ENCODE peak calls at places on chromosomes 2 and 18, in seven cellular contexts. One of them, this sample, is unnamed.

GRCh38 chr2:26657265-26657664 is 16.1 kb upstream of the CIB4 start:
- DNase-seq in ELR: no peak
- DNase-seq in fibroblast of the aortic adventitia: no peak
- DNase-seq in anterior cingulate cortex: no peak
- DNase-seq in naive B cell: no peak
- DNase-seq in heart left ventricle: no peak
- DNase-seq in activated CD4-positive, alpha-beta T cell treated with anti-CD3 and anti-CD28 coated beads, Interleukin-2, amount 50 U/mL, for 4 hours: no peak
- DNase-seq in this sample: no peak

GRCh38 chr2:9065901-9066300 is 62.4 kb upstream of the MBOAT2 start:
- DNase-seq in ELR: no peak
- DNase-seq in fibroblast of the aortic adventitia: no peak
- DNase-seq in anterior cingulate cortex: no peak
- DNase-seq in naive B cell: no peak
- DNase-seq in heart left ventricle: no peak
- DNase-seq in activated CD4-positive, alpha-beta T cell treated with anti-CD3 and anti-CD28 coated beads, Interleukin-2, amount 50 U/mL, for 4 hours: no peak
- DNase-seq in this sample: no peak

GRCh38 chr2:29000481-29000880 is 19.4 kb downstream of the TOGARAM2 start:
- DNase-seq in ELR: no peak
- DNase-seq in fibroblast of the aortic adventitia: no peak
- DNase-seq in anterior cingulate cortex: peak; percentile 42
- DNase-seq in naive B cell: peak; percentile 66
- DNase-seq in heart left ventricle: peak; percentile 68
- DNase-seq in activated CD4-positive, alpha-beta T cell treated with anti-CD3 and anti-CD28 coated beads, Interleukin-2, amount 50 U/mL, for 4 hours: no peak
- DNase-seq in this sample: peak; percentile 35

GRCh38 chr2:231987088-231987788 is 25.7 kb downstream of the DIS3L2 start:
- DNase-seq in ELR: no peak
- DNase-seq in fibroblast of the aortic adventitia: peak; percentile 34
- DNase-seq in anterior cingulate cortex: no peak
- DNase-seq in naive B cell: no peak
- DNase-seq in heart left ventricle: peak; percentile 32
- DNase-seq in activated CD4-positive, alpha-beta T cell treated with anti-CD3 and anti-CD28 coated beads, Interleukin-2, amount 50 U/mL, for 4 hours: no peak
- DNase-seq in this sample: no peak

GRCh38 chr2:85888020-85888744 is 608 bp downstream of the ST3GAL5 start:
- DNase-seq in ELR: peak; percentile 46
- DNase-seq in fibroblast of the aortic adventitia: peak; percentile 42
- DNase-seq in anterior cingulate cortex: no peak
- DNase-seq in naive B cell: no peak
- DNase-seq in heart left ventricle: peak; percentile 42
- DNase-seq in activated CD4-positive, alpha-beta T cell treated with anti-CD3 and anti-CD28 coated beads, Interleukin-2, amount 50 U/mL, for 4 hours: no peak
- DNase-seq in this sample: peak; percentile 40

GRCh38 chr2:113858764-113859163 is 31.1 kb upstream of the ACTR3 start:
- DNase-seq in ELR: peak; percentile 97
- DNase-seq in fibroblast of the aortic adventitia: peak; percentile 90
- DNase-seq in anterior cingulate cortex: no peak
- DNase-seq in naive B cell: no peak
- DNase-seq in heart left ventricle: no peak
- DNase-seq in activated CD4-positive, alpha-beta T cell treated with anti-CD3 and anti-CD28 coated beads, Interleukin-2, amount 50 U/mL, for 4 hours: no peak
- DNase-seq in this sample: no peak

GRCh38 chr18:76208632-76209308 is 286.3 kb downstream of the ZNF516 start:
- DNase-seq in ELR: no peak
- DNase-seq in fibroblast of the aortic adventitia: peak; percentile 4
- DNase-seq in anterior cingulate cortex: no peak
- DNase-seq in naive B cell: no peak
- DNase-seq in heart left ventricle: no peak
- DNase-seq in activated CD4-positive, alpha-beta T cell treated with anti-CD3 and anti-CD28 coated beads, Interleukin-2, amount 50 U/mL, for 4 hours: no peak
- DNase-seq in this sample: no peak

GRCh38 chr2:160890667-160891352 is 269.4 kb upstream of the TANK start:
- DNase-seq in ELR: no peak
- DNase-seq in fibroblast of the aortic adventitia: no peak
- DNase-seq in anterior cingulate cortex: no peak
- DNase-seq in naive B cell: no peak
- DNase-seq in heart left ventricle: no peak
- DNase-seq in activated CD4-positive, alpha-beta T cell treated with anti-CD3 and anti-CD28 coated beads, Interleukin-2, amount 50 U/mL, for 4 hours: no peak
- DNase-seq in this sample: no peak

GRCh38 chr18:41121116-41121826 is 833.8 kb upstream of the PIK3C3 start:
- DNase-seq in ELR: peak; percentile 70
- DNase-seq in fibroblast of the aortic adventitia: peak; percentile 50
- DNase-seq in anterior cingulate cortex: no peak
- DNase-seq in naive B cell: no peak
- DNase-seq in heart left ventricle: no peak
- DNase-seq in activated CD4-positive, alpha-beta T cell treated with anti-CD3 and anti-CD28 coated beads, Interleukin-2, amount 50 U/mL, for 4 hours: no peak
- DNase-seq in this sample: no peak

GRCh38 chr2:203252851-203253250 is 14.0 kb downstream of the CYP20A1 start:
- DNase-seq in ELR: no peak
- DNase-seq in fibroblast of the aortic adventitia: no peak
- DNase-seq in anterior cingulate cortex: no peak
- DNase-seq in naive B cell: no peak
- DNase-seq in heart left ventricle: no peak
- DNase-seq in activated CD4-positive, alpha-beta T cell treated with anti-CD3 and anti-CD28 coated beads, Interleukin-2, amount 50 U/mL, for 4 hours: no peak
- DNase-seq in this sample: no peak

GRCh38 chr18:48808476-48808875 is 142.3 kb downstream of the SMAD7 start:
- DNase-seq in ELR: no peak
- DNase-seq in fibroblast of the aortic adventitia: peak; percentile 47
- DNase-seq in anterior cingulate cortex: no peak
- DNase-seq in naive B cell: no peak
- DNase-seq in heart left ventricle: no peak
- DNase-seq in activated CD4-positive, alpha-beta T cell treated with anti-CD3 and anti-CD28 coated beads, Interleukin-2, amount 50 U/mL, for 4 hours: no peak
- DNase-seq in this sample: no peak

GRCh38 chr2:9126540-9126939 is 80.1 kb upstream of the ASAP2 start:
- DNase-seq in ELR: no peak
- DNase-seq in fibroblast of the aortic adventitia: no peak
- DNase-seq in anterior cingulate cortex: no peak
- DNase-seq in naive B cell: no peak
- DNase-seq in heart left ventricle: no peak
- DNase-seq in activated CD4-positive, alpha-beta T cell treated with anti-CD3 and anti-CD28 coated beads, Interleukin-2, amount 50 U/mL, for 4 hours: no peak
- DNase-seq in this sample: no peak

GRCh38 chr2:163341426-163341825 is 394.4 kb downstream of the FIGN start:
- DNase-seq in ELR: peak; percentile 56
- DNase-seq in fibroblast of the aortic adventitia: peak; percentile 48
- DNase-seq in anterior cingulate cortex: no peak
- DNase-seq in naive B cell: no peak
- DNase-seq in heart left ventricle: no peak
- DNase-seq in activated CD4-positive, alpha-beta T cell treated with anti-CD3 and anti-CD28 coated beads, Interleukin-2, amount 50 U/mL, for 4 hours: no peak
- DNase-seq in this sample: peak; percentile 2

GRCh38 chr18:9742588-9743131 is 34.6 kb downstream of the RAB31 start:
- DNase-seq in ELR: peak; percentile 69
- DNase-seq in fibroblast of the aortic adventitia: peak; percentile 45
- DNase-seq in anterior cingulate cortex: peak; percentile 23
- DNase-seq in naive B cell: no peak
- DNase-seq in heart left ventricle: no peak
- DNase-seq in activated CD4-positive, alpha-beta T cell treated with anti-CD3 and anti-CD28 coated beads, Interleukin-2, amount 50 U/mL, for 4 hours: no peak
- DNase-seq in this sample: no peak

GRCh38 chr18:61001138-61001537 is 332.1 kb upstream of the CDH20 start:
- DNase-seq in ELR: no peak
- DNase-seq in fibroblast of the aortic adventitia: no peak
- DNase-seq in anterior cingulate cortex: no peak
- DNase-seq in naive B cell: no peak
- DNase-seq in heart left ventricle: no peak
- DNase-seq in activated CD4-positive, alpha-beta T cell treated with anti-CD3 and anti-CD28 coated beads, Interleukin-2, amount 50 U/mL, for 4 hours: no peak
- DNase-seq in this sample: no peak

GRCh38 chr2:136243638-136244557 is 125.9 kb upstream of the CXCR4 start:
- DNase-seq in ELR: no peak
- DNase-seq in fibroblast of the aortic adventitia: no peak
- DNase-seq in anterior cingulate cortex: no peak
- DNase-seq in naive B cell: no peak
- DNase-seq in heart left ventricle: peak; percentile 35
- DNase-seq in activated CD4-positive, alpha-beta T cell treated with anti-CD3 and anti-CD28 coated beads, Interleukin-2, amount 50 U/mL, for 4 hours: no peak
- DNase-seq in this sample: peak; percentile 35

GRCh38 chr2:182618672-182619079 is 97.4 kb upstream of the DNAJC10 start:
- DNase-seq in ELR: peak; percentile 55
- DNase-seq in fibroblast of the aortic adventitia: peak; percentile 64
- DNase-seq in anterior cingulate cortex: no peak
- DNase-seq in naive B cell: no peak
- DNase-seq in heart left ventricle: no peak
- DNase-seq in activated CD4-positive, alpha-beta T cell treated with anti-CD3 and anti-CD28 coated beads, Interleukin-2, amount 50 U/mL, for 4 hours: no peak
- DNase-seq in this sample: no peak

GRCh38 chr2:207385903-207386302 is 143.9 kb upstream of the CREB1 start:
- DNase-seq in ELR: peak; percentile 78
- DNase-seq in fibroblast of the aortic adventitia: peak; percentile 75
- DNase-seq in anterior cingulate cortex: no peak
- DNase-seq in naive B cell: no peak
- DNase-seq in heart left ventricle: no peak
- DNase-seq in activated CD4-positive, alpha-beta T cell treated with anti-CD3 and anti-CD28 coated beads, Interleukin-2, amount 50 U/mL, for 4 hours: no peak
- DNase-seq in this sample: no peak

GRCh38 chr2:238235856-238236255 is 4.0 kb downstream of the HES6 start:
- DNase-seq in ELR: no peak
- DNase-seq in fibroblast of the aortic adventitia: no peak
- DNase-seq in anterior cingulate cortex: no peak
- DNase-seq in naive B cell: no peak
- DNase-seq in heart left ventricle: no peak
- DNase-seq in activated CD4-positive, alpha-beta T cell treated with anti-CD3 and anti-CD28 coated beads, Interleukin-2, amount 50 U/mL, for 4 hours: no peak
- DNase-seq in this sample: no peak

GRCh38 chr2:46914578-46915230 is 902 bp downstream of the MCFD2 start:
- DNase-seq in ELR: peak; percentile 37
- DNase-seq in fibroblast of the aortic adventitia: no peak
- DNase-seq in anterior cingulate cortex: no peak
- DNase-seq in naive B cell: no peak
- DNase-seq in heart left ventricle: no peak
- DNase-seq in activated CD4-positive, alpha-beta T cell treated with anti-CD3 and anti-CD28 coated beads, Interleukin-2, amount 50 U/mL, for 4 hours: no peak
- DNase-seq in this sample: no peak

GRCh38 chr2:108403494-108403893 is 25.7 kb downstream of the SULT1C4 start:
- DNase-seq in ELR: peak; percentile 87
- DNase-seq in fibroblast of the aortic adventitia: no peak
- DNase-seq in anterior cingulate cortex: no peak
- DNase-seq in naive B cell: no peak
- DNase-seq in heart left ventricle: no peak
- DNase-seq in activated CD4-positive, alpha-beta T cell treated with anti-CD3 and anti-CD28 coated beads, Interleukin-2, amount 50 U/mL, for 4 hours: no peak
- DNase-seq in this sample: no peak

GRCh38 chr2:172674034-172674967 is 61.3 kb upstream of the RAPGEF4 start:
- DNase-seq in ELR: no peak
- DNase-seq in fibroblast of the aortic adventitia: peak; percentile 24
- DNase-seq in anterior cingulate cortex: no peak
- DNase-seq in naive B cell: no peak
- DNase-seq in heart left ventricle: peak; percentile 45
- DNase-seq in activated CD4-positive, alpha-beta T cell treated with anti-CD3 and anti-CD28 coated beads, Interleukin-2, amount 50 U/mL, for 4 hours: peak; percentile 18
- DNase-seq in this sample: no peak

GRCh38 chr2:201985740-201986735 is 47.6 kb upstream of the FZD7 start:
- DNase-seq in ELR: peak; percentile 22
- DNase-seq in fibroblast of the aortic adventitia: no peak
- DNase-seq in anterior cingulate cortex: no peak
- DNase-seq in naive B cell: no peak
- DNase-seq in heart left ventricle: no peak
- DNase-seq in activated CD4-positive, alpha-beta T cell treated with anti-CD3 and anti-CD28 coated beads, Interleukin-2, amount 50 U/mL, for 4 hours: no peak
- DNase-seq in this sample: no peak

GRCh38 chr2:189865836-189866235 is 81.6 kb downstream of the PMS1 start:
- DNase-seq in ELR: no peak
- DNase-seq in fibroblast of the aortic adventitia: no peak
- DNase-seq in anterior cingulate cortex: no peak
- DNase-seq in naive B cell: no peak
- DNase-seq in heart left ventricle: no peak
- DNase-seq in activated CD4-positive, alpha-beta T cell treated with anti-CD3 and anti-CD28 coated beads, Interleukin-2, amount 50 U/mL, for 4 hours: no peak
- DNase-seq in this sample: peak; percentile 10

GRCh38 chr18:9354256-9354655 is 19.7 kb downstream of the TWSG1 start:
- DNase-seq in ELR: no peak
- DNase-seq in fibroblast of the aortic adventitia: peak; percentile 20
- DNase-seq in anterior cingulate cortex: no peak
- DNase-seq in naive B cell: no peak
- DNase-seq in heart left ventricle: no peak
- DNase-seq in activated CD4-positive, alpha-beta T cell treated with anti-CD3 and anti-CD28 coated beads, Interleukin-2, amount 50 U/mL, for 4 hours: no peak
- DNase-seq in this sample: no peak

GRCh38 chr2:50808694-50809093 is 223.2 kb downstream of the NRXN1 start:
- DNase-seq in ELR: no peak
- DNase-seq in fibroblast of the aortic adventitia: no peak
- DNase-seq in anterior cingulate cortex: no peak
- DNase-seq in naive B cell: no peak
- DNase-seq in heart left ventricle: no peak
- DNase-seq in activated CD4-positive, alpha-beta T cell treated with anti-CD3 and anti-CD28 coated beads, Interleukin-2, amount 50 U/mL, for 4 hours: no peak
- DNase-seq in this sample: no peak

GRCh38 chr18:77397056-77397455 is 147.4 kb downstream of the GALR1 start:
- DNase-seq in ELR: no peak
- DNase-seq in fibroblast of the aortic adventitia: no peak
- DNase-seq in anterior cingulate cortex: no peak
- DNase-seq in naive B cell: no peak
- DNase-seq in heart left ventricle: no peak
- DNase-seq in activated CD4-positive, alpha-beta T cell treated with anti-CD3 and anti-CD28 coated beads, Interleukin-2, amount 50 U/mL, for 4 hours: no peak
- DNase-seq in this sample: no peak

GRCh38 chr18:22544626-22545025 is 126.9 kb upstream of the CTAGE1 start:
- DNase-seq in ELR: no peak
- DNase-seq in fibroblast of the aortic adventitia: peak; percentile 51
- DNase-seq in anterior cingulate cortex: no peak
- DNase-seq in naive B cell: no peak
- DNase-seq in heart left ventricle: no peak
- DNase-seq in activated CD4-positive, alpha-beta T cell treated with anti-CD3 and anti-CD28 coated beads, Interleukin-2, amount 50 U/mL, for 4 hours: no peak
- DNase-seq in this sample: no peak

GRCh38 chr2:229044581-229044980 is 226.5 kb downstream of the PID1 start:
- DNase-seq in ELR: peak; percentile 68
- DNase-seq in fibroblast of the aortic adventitia: peak; percentile 27
- DNase-seq in anterior cingulate cortex: no peak
- DNase-seq in naive B cell: no peak
- DNase-seq in heart left ventricle: no peak
- DNase-seq in activated CD4-positive, alpha-beta T cell treated with anti-CD3 and anti-CD28 coated beads, Interleukin-2, amount 50 U/mL, for 4 hours: no peak
- DNase-seq in this sample: no peak

GRCh38 chr2:168311265-168311925 is 64.0 kb upstream of the STK39 start:
- DNase-seq in ELR: no peak
- DNase-seq in fibroblast of the aortic adventitia: no peak
- DNase-seq in anterior cingulate cortex: no peak
- DNase-seq in naive B cell: no peak
- DNase-seq in heart left ventricle: no peak
- DNase-seq in activated CD4-positive, alpha-beta T cell treated with anti-CD3 and anti-CD28 coated beads, Interleukin-2, amount 50 U/mL, for 4 hours: no peak
- DNase-seq in this sample: no peak

GRCh38 chr2:134335601-134336000 is 81.7 kb downstream of the MGAT5 start:
- DNase-seq in ELR: no peak
- DNase-seq in fibroblast of the aortic adventitia: no peak
- DNase-seq in anterior cingulate cortex: no peak
- DNase-seq in naive B cell: no peak
- DNase-seq in heart left ventricle: no peak
- DNase-seq in activated CD4-positive, alpha-beta T cell treated with anti-CD3 and anti-CD28 coated beads, Interleukin-2, amount 50 U/mL, for 4 hours: no peak
- DNase-seq in this sample: no peak

GRCh38 chr2:9975805-9976447 is 24.4 kb downstream of the GRHL1 start:
- DNase-seq in ELR: peak; percentile 97
- DNase-seq in fibroblast of the aortic adventitia: peak; percentile 98
- DNase-seq in anterior cingulate cortex: no peak
- DNase-seq in naive B cell: no peak
- DNase-seq in heart left ventricle: no peak
- DNase-seq in activated CD4-positive, alpha-beta T cell treated with anti-CD3 and anti-CD28 coated beads, Interleukin-2, amount 50 U/mL, for 4 hours: no peak
- DNase-seq in this sample: no peak

GRCh38 chr2:47309472-47309951 is 93.4 kb upstream of the MSH2 start:
- DNase-seq in ELR: no peak
- DNase-seq in fibroblast of the aortic adventitia: no peak
- DNase-seq in anterior cingulate cortex: no peak
- DNase-seq in naive B cell: no peak
- DNase-seq in heart left ventricle: no peak
- DNase-seq in activated CD4-positive, alpha-beta T cell treated with anti-CD3 and anti-CD28 coated beads, Interleukin-2, amount 50 U/mL, for 4 hours: no peak
- DNase-seq in this sample: no peak

GRCh38 chr2:145563752-145564615 is 1044.1 kb upstream of the ZEB2 start:
- DNase-seq in ELR: no peak
- DNase-seq in fibroblast of the aortic adventitia: peak; percentile 8
- DNase-seq in anterior cingulate cortex: no peak
- DNase-seq in naive B cell: no peak
- DNase-seq in heart left ventricle: no peak
- DNase-seq in activated CD4-positive, alpha-beta T cell treated with anti-CD3 and anti-CD28 coated beads, Interleukin-2, amount 50 U/mL, for 4 hours: no peak
- DNase-seq in this sample: no peak

GRCh38 chr2:134202361-134202760 is 51.5 kb upstream of the MGAT5 start:
- DNase-seq in ELR: no peak
- DNase-seq in fibroblast of the aortic adventitia: peak; percentile 24
- DNase-seq in anterior cingulate cortex: no peak
- DNase-seq in naive B cell: no peak
- DNase-seq in heart left ventricle: no peak
- DNase-seq in activated CD4-positive, alpha-beta T cell treated with anti-CD3 and anti-CD28 coated beads, Interleukin-2, amount 50 U/mL, for 4 hours: no peak
- DNase-seq in this sample: no peak

GRCh38 chr2:85584354-85584856 is at the start of gene VAMP5:
- DNase-seq in ELR: peak; percentile 55
- DNase-seq in fibroblast of the aortic adventitia: no peak
- DNase-seq in anterior cingulate cortex: no peak
- DNase-seq in naive B cell: peak; percentile 29
- DNase-seq in heart left ventricle: peak; percentile 63
- DNase-seq in activated CD4-positive, alpha-beta T cell treated with anti-CD3 and anti-CD28 coated beads, Interleukin-2, amount 50 U/mL, for 4 hours: no peak
- DNase-seq in this sample: no peak

GRCh38 chr2:206389164-206389563 is 54.2 kb upstream of the ADAM23 start:
- DNase-seq in ELR: no peak
- DNase-seq in fibroblast of the aortic adventitia: no peak
- DNase-seq in anterior cingulate cortex: no peak
- DNase-seq in naive B cell: no peak
- DNase-seq in heart left ventricle: no peak
- DNase-seq in activated CD4-positive, alpha-beta T cell treated with anti-CD3 and anti-CD28 coated beads, Interleukin-2, amount 50 U/mL, for 4 hours: no peak
- DNase-seq in this sample: no peak

GRCh38 chr2:173657996-173658717 is 303.5 kb downstream of the CDCA7 start:
- DNase-seq in ELR: peak; percentile 95
- DNase-seq in fibroblast of the aortic adventitia: peak; percentile 92
- DNase-seq in anterior cingulate cortex: no peak
- DNase-seq in naive B cell: no peak
- DNase-seq in heart left ventricle: no peak
- DNase-seq in activated CD4-positive, alpha-beta T cell treated with anti-CD3 and anti-CD28 coated beads, Interleukin-2, amount 50 U/mL, for 4 hours: no peak
- DNase-seq in this sample: no peak